ENCODE peak calls at places on chromosome 19, in four cellular contexts. One of them, this sample, is unnamed.

GRCh38 chr19:31372245-31372781 is 23.1 kb upstream of the TSHZ3 start:
- DNase-seq in GM12878: no peak
- DNase-seq in K562: no peak
- DNase-seq in HepG2: no peak
- DNase-seq in this sample: no peak

GRCh38 chr19:15099017-15099582 is 8.1 kb upstream of the SYDE1 start:
- DNase-seq in GM12878: no peak
- DNase-seq in K562: no peak
- DNase-seq in HepG2: no peak
- DNase-seq in this sample: no peak

GRCh38 chr19:41877490-41877876 is 404 bp downstream of the CD79A start:
- DNase-seq in GM12878: no peak
- DNase-seq in K562: peak
- DNase-seq in HepG2: no peak
- DNase-seq in this sample: no peak

GRCh38 chr19:3696660-3696995 is 3.6 kb downstream of the PIP5K1C start:
- DNase-seq in GM12878: no peak
- DNase-seq in K562: no peak
- DNase-seq in HepG2: no peak
- DNase-seq in this sample: no peak

GRCh38 chr19:49362048-49362925 is at the start of gene TEAD2:
- DNase-seq in GM12878: no peak
- DNase-seq in K562: peak
- DNase-seq in HepG2: peak
- DNase-seq in this sample: peak

GRCh38 chr19:29967623-29968022 is 25.6 kb downstream of the URI1 start:
- DNase-seq in GM12878: no peak
- DNase-seq in K562: peak
- DNase-seq in HepG2: no peak
- DNase-seq in this sample: no peak

GRCh38 chr19:18980432-18981020 is 39.5 kb upstream of the HOMER3 start:
- DNase-seq in GM12878: no peak
- DNase-seq in K562: no peak
- DNase-seq in HepG2: no peak
- DNase-seq in this sample: no peak

GRCh38 chr19:54439174-54439851 is 9.7 kb upstream of the LENG8 start:
- DNase-seq in GM12878: no peak
- DNase-seq in K562: peak
- DNase-seq in HepG2: peak
- DNase-seq in this sample: peak

GRCh38 chr19:39497850-39498261 is 891 bp upstream of the DLL3 start:
- DNase-seq in GM12878: no peak
- DNase-seq in K562: peak
- DNase-seq in HepG2: peak
- DNase-seq in this sample: peak

GRCh38 chr19:13920524-13920923 is 14.5 kb downstream of the CC2D1A start:
- DNase-seq in GM12878: no peak
- DNase-seq in K562: no peak
- DNase-seq in HepG2: no peak
- DNase-seq in this sample: no peak

GRCh38 chr19:12749938-12750521 is 1.6 kb upstream of the BEST2 start:
- DNase-seq in GM12878: no peak
- DNase-seq in K562: no peak
- DNase-seq in HepG2: no peak
- DNase-seq in this sample: no peak

GRCh38 chr19:6754136-6754535 is 13.1 kb downstream of the SH2D3A start:
- DNase-seq in GM12878: no peak
- DNase-seq in K562: no peak
- DNase-seq in HepG2: no peak
- DNase-seq in this sample: no peak

GRCh38 chr19:5046339-5047039 is 77.6 kb downstream of the KDM4B start:
- DNase-seq in GM12878: no peak
- DNase-seq in K562: no peak
- DNase-seq in HepG2: peak
- DNase-seq in this sample: no peak

GRCh38 chr19:47899335-47899734 is 13.2 kb upstream of the SULT2A1 start:
- DNase-seq in GM12878: no peak
- DNase-seq in K562: no peak
- DNase-seq in HepG2: no peak
- DNase-seq in this sample: no peak

GRCh38 chr19:10151521-10151920 is 31.8 kb upstream of the EIF3G start:
- DNase-seq in GM12878: no peak
- DNase-seq in K562: no peak
- DNase-seq in HepG2: no peak
- DNase-seq in this sample: no peak

GRCh38 chr19:7391218-7391670 is 42.5 kb downstream of the ARHGEF18 start:
- DNase-seq in GM12878: no peak
- DNase-seq in K562: peak
- DNase-seq in HepG2: peak
- DNase-seq in this sample: no peak

GRCh38 chr19:6736169-6736916 is 1.0 kb downstream of the GPR108 start:
- DNase-seq in GM12878: peak
- DNase-seq in K562: peak
- DNase-seq in HepG2: peak
- DNase-seq in this sample: peak

GRCh38 chr19:35856546-35857149 is at the start of gene KIRREL2:
- DNase-seq in GM12878: no peak
- DNase-seq in K562: no peak
- DNase-seq in HepG2: no peak
- DNase-seq in this sample: peak

GRCh38 chr19:40090256-40091204 is at the start of gene ZNF780A:
- DNase-seq in GM12878: peak
- DNase-seq in K562: peak
- DNase-seq in HepG2: peak
- DNase-seq in this sample: peak

GRCh38 chr19:39342647-39343305 is 555 bp downstream of the SAMD4B start:
- DNase-seq in GM12878: no peak
- DNase-seq in K562: no peak
- DNase-seq in HepG2: no peak
- DNase-seq in this sample: no peak

GRCh38 chr19:3528539-3529211 is 10.3 kb upstream of the TEKTIP1 start:
- DNase-seq in GM12878: no peak
- DNase-seq in K562: no peak
- DNase-seq in HepG2: no peak
- DNase-seq in this sample: no peak

GRCh38 chr19:42197375-42197817 is 20.1 kb downstream of the DEDD2 start:
- DNase-seq in GM12878: no peak
- DNase-seq in K562: no peak
- DNase-seq in HepG2: no peak
- DNase-seq in this sample: peak

GRCh38 chr19:54420068-54420382 is 4.8 kb downstream of the TTYH1 start:
- DNase-seq in GM12878: no peak
- DNase-seq in K562: no peak
- DNase-seq in HepG2: no peak
- DNase-seq in this sample: no peak

GRCh38 chr19:51689751-51690358 is 3.3 kb upstream of the SPACA6 start:
- DNase-seq in GM12878: no peak
- DNase-seq in K562: peak
- DNase-seq in HepG2: no peak
- DNase-seq in this sample: peak

GRCh38 chr19:19635313-19635702 is 7.3 kb upstream of the LPAR2 start:
- DNase-seq in GM12878: no peak
- DNase-seq in K562: no peak
- DNase-seq in HepG2: no peak
- DNase-seq in this sample: no peak

DNA sequence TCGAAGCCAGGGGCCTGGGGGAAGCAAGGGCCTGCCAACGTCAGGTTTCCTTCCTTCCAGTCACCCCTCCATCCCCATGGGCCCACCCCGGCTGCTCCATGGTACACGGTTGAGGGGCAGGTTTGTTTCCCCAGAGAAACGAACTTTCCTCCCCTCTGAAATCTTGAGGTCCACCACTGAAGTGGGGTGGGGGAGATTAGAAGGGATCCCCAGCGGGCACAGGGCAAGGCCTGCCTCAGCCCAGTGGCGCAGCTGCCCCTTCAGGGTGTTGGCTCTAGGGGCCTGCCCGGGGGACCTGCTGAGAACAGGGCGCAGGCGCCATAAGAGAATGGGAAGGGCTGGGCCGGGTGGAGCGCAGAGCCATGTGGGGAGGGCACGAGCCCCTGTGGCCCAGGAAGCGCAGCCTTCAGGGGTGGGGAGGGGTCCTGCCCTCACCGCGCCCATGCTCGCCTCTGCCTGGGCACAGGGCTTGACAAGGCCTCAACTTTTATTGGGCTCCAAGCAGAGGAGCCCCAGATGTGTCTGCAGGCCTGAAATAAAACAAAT is 16.1 kb downstream of the CEBPG start:
- DNase-seq in GM12878: no peak
- DNase-seq in K562: no peak
- DNase-seq in HepG2: no peak
- DNase-seq in this sample: no peak
- TF ChIP-seq TCF7 in GM12878: no peak
- TF ChIP-seq TCF7 in K562: no peak
- TF ChIP-seq TCF7 in HepG2: no peak
- TF ChIP-seq TCF7 in this sample: no peak

GRCh38 chr19:34499155-34499834 is 17.7 kb downstream of the WTIP start:
- DNase-seq in GM12878: no peak
- DNase-seq in K562: no peak
- DNase-seq in HepG2: no peak
- DNase-seq in this sample: peak
- TF ChIP-seq ATF2 in GM12878: no peak
- TF ChIP-seq ATF2 in K562: no peak
- TF ChIP-seq ATF2 in HepG2: no peak
- TF ChIP-seq ATF2 in this sample: no peak

DNA sequence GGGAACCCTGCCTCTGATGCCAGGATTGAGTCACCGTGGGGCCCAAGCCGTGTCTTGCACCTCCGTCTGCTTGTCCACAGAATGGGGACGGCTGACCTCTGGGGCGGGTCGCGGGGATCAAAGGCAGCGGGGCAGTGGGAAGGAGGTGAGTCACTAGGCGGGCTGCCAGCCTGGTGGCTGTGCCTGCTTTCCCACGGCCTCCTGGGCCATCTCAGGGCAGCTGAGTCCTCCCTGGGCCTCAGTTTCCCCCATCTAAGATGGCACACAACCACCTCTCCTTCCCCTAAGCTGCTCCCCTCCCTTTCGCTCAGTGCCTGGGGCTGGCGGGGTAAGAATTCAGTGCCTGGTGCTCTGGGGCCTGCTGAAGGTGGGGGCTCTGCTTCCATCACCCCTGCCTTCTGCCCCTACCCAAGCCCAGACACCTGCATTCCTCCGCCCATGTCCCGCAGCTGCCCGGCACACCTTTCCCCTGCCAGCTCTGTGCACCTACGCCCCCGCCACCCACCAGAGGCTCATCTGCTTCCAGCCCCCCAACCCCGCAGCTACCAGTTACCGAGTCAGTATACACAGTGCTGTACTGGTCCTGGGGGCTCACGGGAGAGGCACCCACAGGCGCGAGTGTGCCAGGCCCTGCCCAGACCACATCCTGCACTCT is 3.5 kb downstream of the MKNK2 start:
- DNase-seq in GM12878: no peak
- DNase-seq in K562: no peak
- DNase-seq in HepG2: no peak
- DNase-seq in this sample: no peak
- TF ChIP-seq TCF7 in GM12878: no peak
- TF ChIP-seq TCF7 in K562: no peak
- TF ChIP-seq TCF7 in HepG2: peak
- TF ChIP-seq TCF7 in this sample: no peak

DNA sequence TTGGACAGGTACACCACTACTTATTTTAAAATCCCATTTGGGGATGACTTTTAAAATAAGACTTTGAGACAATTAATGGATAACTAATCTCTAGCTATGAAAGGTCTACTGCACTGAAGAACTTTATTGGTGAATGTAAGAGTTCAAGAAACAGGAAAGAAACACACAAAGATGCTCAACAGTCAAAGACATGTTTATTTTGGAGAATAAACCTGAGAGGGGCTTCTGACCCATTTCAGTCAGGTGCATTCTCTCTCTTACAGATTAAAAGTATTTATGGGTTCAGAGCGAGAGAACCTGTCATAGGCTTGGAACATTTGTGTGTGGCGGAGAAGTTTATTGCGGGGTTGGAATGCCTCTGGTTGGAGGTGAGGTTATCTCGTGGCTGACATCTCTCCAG is 94.3 kb upstream of the USP29 start:
- DNase-seq in GM12878: no peak
- DNase-seq in K562: no peak
- DNase-seq in HepG2: no peak
- DNase-seq in this sample: no peak
- TF ChIP-seq ATF2 in GM12878: no peak
- TF ChIP-seq ATF2 in K562: no peak
- TF ChIP-seq ATF2 in HepG2: no peak
- TF ChIP-seq ATF2 in this sample: no peak

GRCh38 chr19:800360-801029 is 3.2 kb downstream of the PTBP1 start:
- DNase-seq in GM12878: no peak
- DNase-seq in K562: peak
- DNase-seq in HepG2: peak
- DNase-seq in this sample: no peak

GRCh38 chr19:797528-798414 is 519 bp downstream of the PTBP1 start:
- DNase-seq in GM12878: peak
- DNase-seq in K562: peak
- DNase-seq in HepG2: peak
- DNase-seq in this sample: peak

GRCh38 chr19:801030-801860 is 4.0 kb downstream of the PTBP1 start:
- DNase-seq in GM12878: no peak
- DNase-seq in K562: no peak
- DNase-seq in HepG2: no peak
- DNase-seq in this sample: no peak

GRCh38 chr19:798415-799075 is 1.3 kb downstream of the PTBP1 start:
- DNase-seq in GM12878: no peak
- DNase-seq in K562: no peak
- DNase-seq in HepG2: peak
- DNase-seq in this sample: no peak

GRCh38 chr19:799076-799881 is 2.0 kb downstream of the PTBP1 start:
- DNase-seq in GM12878: no peak
- DNase-seq in K562: peak
- DNase-seq in HepG2: peak
- DNase-seq in this sample: no peak
- TF ChIP-seq TCF7 in GM12878: no peak
- TF ChIP-seq TCF7 in K562: no peak
- TF ChIP-seq TCF7 in HepG2: no peak
- TF ChIP-seq TCF7 in this sample: no peak

DNA sequence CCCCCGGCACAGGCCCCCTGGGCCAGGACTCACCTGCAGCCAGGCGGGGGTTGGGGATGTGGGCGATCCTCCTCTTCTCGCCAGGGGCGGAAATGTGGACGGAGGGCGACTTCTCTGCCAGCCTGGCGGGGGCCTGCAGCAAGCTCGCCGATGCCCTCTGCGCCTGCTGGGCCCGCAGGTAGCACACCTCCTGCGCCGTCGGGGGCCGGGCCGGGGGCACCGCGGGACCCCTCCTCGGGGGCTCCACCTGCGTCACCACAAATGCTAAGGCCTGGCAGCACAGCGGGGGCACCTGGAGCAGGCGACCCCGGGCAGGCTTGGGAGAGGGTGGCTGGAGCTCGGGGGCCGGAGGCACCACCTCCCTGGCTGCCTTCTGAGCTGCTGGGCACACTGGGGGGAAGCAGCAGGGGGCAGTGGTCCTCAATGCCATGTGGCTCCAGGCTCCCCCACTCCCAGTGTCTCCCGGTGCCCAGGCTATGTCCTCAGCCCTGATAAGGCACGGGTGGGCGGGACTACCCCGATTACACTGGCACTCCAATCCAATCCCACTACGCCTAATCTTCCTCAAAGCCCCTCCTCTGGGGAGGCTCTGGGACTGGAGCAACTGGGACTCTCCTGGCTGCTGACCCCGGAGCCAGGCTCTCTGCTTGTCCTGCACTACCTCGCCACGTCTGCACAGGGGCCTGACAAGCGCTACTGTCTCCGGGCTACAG is 11.6 kb upstream of the ATP8B3 start:
- DNase-seq in GM12878: no peak
- DNase-seq in K562: no peak
- DNase-seq in HepG2: no peak
- DNase-seq in this sample: no peak
- TF ChIP-seq ATF2 in GM12878: no peak
- TF ChIP-seq ATF2 in K562: no peak
- TF ChIP-seq ATF2 in HepG2: no peak
- TF ChIP-seq ATF2 in this sample: no peak

This sample was measured in WTC11.